ENCODE peak calls at places on chromosomes 5 and 9, in four cellular contexts. One of them, this sample, is unnamed.

GRCh38 chr9:88476491-88477271 is 58.3 kb upstream of the NXNL2 start:
- DNase-seq in anterior cingulate cortex: no peak
- DNase-seq in activated T-cell treated with anti-CD3 and anti-CD28 coated beads for 1 hour: no peak
- DNase-seq in NCI-H1417: no peak
- DNase-seq in this sample: peak; percentile 58

GRCh38 chr5:65338606-65339151 is 143.0 kb downstream of the ADAMTS6 start:
- DNase-seq in anterior cingulate cortex: no peak
- DNase-seq in activated T-cell treated with anti-CD3 and anti-CD28 coated beads for 1 hour: no peak
- DNase-seq in NCI-H1417: no peak
- DNase-seq in this sample: no peak

GRCh38 chr5:759781-760362 is 24.7 kb downstream of the ZDHHC11B start:
- DNase-seq in activated T-cell treated with anti-CD3 and anti-CD28 coated beads for 1 hour: no peak
- DNase-seq in anterior cingulate cortex: no peak
- DNase-seq in NCI-H1417: no peak
- DNase-seq in this sample: no peak

GRCh38 chr5:109546461-109546860 is 136.7 kb upstream of the PJA2 start:
- DNase-seq in activated T-cell treated with anti-CD3 and anti-CD28 coated beads for 1 hour: no peak
- DNase-seq in anterior cingulate cortex: no peak
- DNase-seq in NCI-H1417: no peak
- DNase-seq in this sample: no peak

GRCh38 chr5:139486201-139486600 is 3.6 kb upstream of the STING1 start:
- DNase-seq in activated T-cell treated with anti-CD3 and anti-CD28 coated beads for 1 hour: no peak
- DNase-seq in anterior cingulate cortex: no peak
- DNase-seq in NCI-H1417: no peak
- DNase-seq in this sample: no peak

GRCh38 chr5:78734094-78734845 is 85.7 kb upstream of the LHFPL2 start:
- DNase-seq in anterior cingulate cortex: no peak
- DNase-seq in activated T-cell treated with anti-CD3 and anti-CD28 coated beads for 1 hour: no peak
- DNase-seq in NCI-H1417: no peak
- DNase-seq in this sample: no peak

GRCh38 chr5:122154910-122155309 is 25.6 kb downstream of the ZNF474 start:
- DNase-seq in NCI-H1417: no peak
- DNase-seq in activated T-cell treated with anti-CD3 and anti-CD28 coated beads for 1 hour: no peak
- DNase-seq in anterior cingulate cortex: no peak
- DNase-seq in this sample: peak; percentile 90

GRCh38 chr5:14217587-14217986 is 74.4 kb downstream of the TRIO start:
- DNase-seq in NCI-H1417: no peak
- DNase-seq in anterior cingulate cortex: no peak
- DNase-seq in activated T-cell treated with anti-CD3 and anti-CD28 coated beads for 1 hour: no peak
- DNase-seq in this sample: no peak

GRCh38 chr9:84991506-84991855 is 322.0 kb downstream of the NTRK2 start:
- DNase-seq in NCI-H1417: no peak
- DNase-seq in anterior cingulate cortex: peak; percentile 75
- DNase-seq in activated T-cell treated with anti-CD3 and anti-CD28 coated beads for 1 hour: no peak
- DNase-seq in this sample: no peak

GRCh38 chr5:61600945-61601491 is 269.0 kb downstream of the ZSWIM6 start:
- DNase-seq in NCI-H1417: no peak
- DNase-seq in anterior cingulate cortex: no peak
- DNase-seq in activated T-cell treated with anti-CD3 and anti-CD28 coated beads for 1 hour: no peak
- DNase-seq in this sample: no peak

GRCh38 chr9:112332272-112332671 is 1.1 kb downstream of the PTBP3 start:
- DNase-seq in NCI-H1417: no peak
- DNase-seq in activated T-cell treated with anti-CD3 and anti-CD28 coated beads for 1 hour: no peak
- DNase-seq in anterior cingulate cortex: no peak
- DNase-seq in this sample: no peak

GRCh38 chr5:160315968-160316367 is 3.6 kb upstream of the CCNJL start:
- DNase-seq in anterior cingulate cortex: no peak
- DNase-seq in NCI-H1417: peak; percentile 3
- DNase-seq in activated T-cell treated with anti-CD3 and anti-CD28 coated beads for 1 hour: no peak
- DNase-seq in this sample: peak; percentile 53

GRCh38 chr5:175032013-175032412 is 307.6 kb downstream of the MSX2 start:
- DNase-seq in anterior cingulate cortex: no peak
- DNase-seq in activated T-cell treated with anti-CD3 and anti-CD28 coated beads for 1 hour: no peak
- DNase-seq in NCI-H1417: no peak
- DNase-seq in this sample: no peak

GRCh38 chr9:36192196-36192595 is 1.5 kb downstream of the CLTA start:
- DNase-seq in activated T-cell treated with anti-CD3 and anti-CD28 coated beads for 1 hour: no peak
- DNase-seq in anterior cingulate cortex: no peak
- DNase-seq in NCI-H1417: no peak
- DNase-seq in this sample: no peak

GRCh38 chr5:55037816-55038379 is 13.8 kb downstream of the GZMK start:
- DNase-seq in anterior cingulate cortex: no peak
- DNase-seq in NCI-H1417: no peak
- DNase-seq in activated T-cell treated with anti-CD3 and anti-CD28 coated beads for 1 hour: no peak
- DNase-seq in this sample: no peak

GRCh38 chr5:138922494-138922893 is 47.4 kb upstream of the LRRTM2 start:
- DNase-seq in activated T-cell treated with anti-CD3 and anti-CD28 coated beads for 1 hour: no peak
- DNase-seq in NCI-H1417: no peak
- DNase-seq in anterior cingulate cortex: no peak
- DNase-seq in this sample: no peak